ENCODE peak calls at places on chromosome 18, in five cellular contexts. K is A549, N is esophagus squamous epithelium, U is esophagus muscularis mucosa, G is IMR-90. S is an unnamed sample.

GRCh38 chr18:30280861-30281470 is 761.6 kb downstream of the DSC3 start:
- DNase-seq in G (peak), K (peak), N (no peak), U (no peak), S (no peak)

GRCh38 chr18:70380915-70381896 is 92.4 kb downstream of the SOCS6 start:
- DNase-seq in N (no peak), K (peak), G (no peak), U (no peak), S (no peak)

GRCh38 chr18:57430166-57430958 is 4.8 kb upstream of the ONECUT2 start:
- DNase-seq in U (no peak), K (no peak), G (no peak), N (no peak), S (no peak)

GRCh38 chr18:14747513-14748474 is at the start of gene ANKRD30B:
- DNase-seq in K (no peak), N (no peak), U (no peak), G (no peak), S (no peak)

GRCh38 chr18:27707201-27707600 is 469.7 kb downstream of the CDH2 start:
- DNase-seq in K (no peak), U (no peak), N (no peak), G (no peak), S (no peak)

GRCh38 chr18:73007195-73007934 is 139.6 kb upstream of the NETO1 start:
- DNase-seq in G (no peak), K (no peak), U (no peak), N (no peak), S (no peak)

GRCh38 chr18:73101977-73102376 is 234.2 kb upstream of the NETO1 start:
- DNase-seq in U (no peak), N (no peak), K (no peak), G (peak), S (no peak)

GRCh38 chr18:77422974-77423373 is 173.3 kb downstream of the GALR1 start:
- DNase-seq in G (no peak), U (no peak), N (no peak), K (peak), S (no peak)

GRCh38 chr18:22174341-22175148 is 5.2 kb downstream of the GATA6 start:
- DNase-seq in N (no peak), U (no peak), G (no peak), K (no peak), S (no peak)

GRCh38 chr18:8976606-8977005 is 125.9 kb upstream of the NDUFV2 start:
- DNase-seq in G (peak), K (no peak), U (no peak), N (no peak), S (no peak)

GRCh38 chr18:4640349-4641012 is 185.4 kb upstream of the DLGAP1 start:
- DNase-seq in K (no peak), G (no peak), U (no peak), N (no peak), S (no peak)

GRCh38 chr18:61544178-61544577 is 210.9 kb downstream of the CDH20 start:
- DNase-seq in K (no peak), G (no peak), N (no peak), U (no peak), S (no peak)

GRCh38 chr18:54358495-54358793 is 738 bp downstream of the C18orf54 start:
- DNase-seq in G (peak), U (no peak), N (no peak), K (no peak), S (no peak)

GRCh38 chr18:43869451-43870008 is 592.2 kb upstream of the SYT4 start:
- DNase-seq in K (no peak), U (no peak), G (peak), N (no peak), S (no peak)

GRCh38 chr18:21557607-21558253 is 42.8 kb downstream of the ESCO1 start:
- DNase-seq in N (no peak), G (no peak), K (no peak), U (no peak), S (no peak)

GRCh38 chr18:31679133-31679731 is 5.1 kb downstream of the B4GALT6 start:
- DNase-seq in U (no peak), G (peak), N (no peak), K (peak), S (no peak)

GRCh38 chr18:63299837-63300787 is 19.5 kb downstream of the BCL2 start:
- DNase-seq in U (no peak), N (no peak), K (no peak), G (peak), S (no peak)

GRCh38 chr18:58512648-58513338 is 116.1 kb downstream of the ALPK2 start:
- DNase-seq in U (no peak), G (no peak), K (no peak), N (no peak), S (no peak)

GRCh38 chr18:58514773-58515172 is 114.1 kb downstream of the ALPK2 start:
- DNase-seq in G (no peak), N (no peak), K (no peak), U (no peak), S (no peak)

GRCh38 chr18:58513615-58514014 is 115.3 kb downstream of the ALPK2 start:
- DNase-seq in N (no peak), G (no peak), K (no peak), U (no peak), S (no peak)

GRCh38 chr18:58516514-58517285 is 112.2 kb downstream of the ALPK2 start:
- DNase-seq in G (no peak), N (no peak), K (no peak), U (no peak), S (no peak)

GRCh38 chr18:58515175-58515574 is 113.7 kb downstream of the ALPK2 start:
- DNase-seq in K (no peak), U (no peak), G (no peak), N (no peak), S (no peak)
- TF ChIP-seq POLR2A in K (no peak), U (no peak), G (no peak), N (no peak), S (no peak)

DNA sequence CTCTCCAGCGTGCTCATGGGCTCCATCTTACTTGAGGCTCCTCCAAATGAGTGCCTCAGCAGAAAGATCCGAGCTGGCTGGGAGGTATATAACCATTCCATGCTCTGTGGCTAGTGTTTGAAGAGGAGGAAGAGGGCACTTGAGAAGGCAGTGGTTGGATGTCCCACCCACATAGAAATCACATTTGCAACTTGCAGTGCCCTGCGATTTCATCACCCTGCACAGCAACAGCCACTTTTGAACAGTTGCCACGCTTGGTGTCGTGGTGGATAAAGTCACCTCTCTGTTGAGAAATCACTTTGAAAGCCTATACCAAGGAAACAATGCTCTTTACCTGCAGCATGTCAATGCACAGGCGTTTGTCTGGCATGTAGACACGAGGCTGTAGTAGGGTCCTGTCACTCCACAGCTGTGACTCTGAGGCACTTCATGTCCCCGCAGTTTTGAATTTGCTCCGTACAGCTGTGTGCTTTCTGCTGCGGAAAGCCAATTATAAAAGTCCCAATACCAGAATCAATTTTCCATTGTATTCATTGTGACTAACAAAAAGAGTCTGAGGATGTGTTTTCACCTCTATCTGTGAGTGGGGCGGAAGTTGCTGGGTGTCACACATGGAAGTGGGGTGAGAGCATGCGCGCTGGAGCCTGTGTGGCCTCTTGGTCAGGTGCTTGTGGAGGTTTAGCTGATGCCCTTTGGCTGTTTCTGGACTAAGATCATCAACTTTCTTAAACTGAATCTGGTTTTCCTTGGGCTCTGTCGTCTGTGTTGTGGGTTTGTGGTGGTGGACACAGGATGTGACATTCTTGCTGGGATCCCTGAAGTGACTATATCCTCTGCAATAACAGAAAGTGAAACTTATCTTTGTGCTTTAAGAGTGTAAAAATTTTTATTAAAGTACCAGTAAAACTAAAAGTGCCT is 2.8 kb downstream of the CNDP2 start:
- DNase-seq in U (no peak), N (peak), G (no peak), K (no peak), S (no peak)
- TF ChIP-seq POLR2A in U (no peak), N (no peak), G (no peak), K (no peak), S (no peak)

GRCh38 chr18:79519751-79520472 is 124.2 kb downstream of the NFATC1 start:
- DNase-seq in N (no peak), G (peak), K (no peak), U (no peak), S (peak)
- TF ChIP-seq POLR2A in N (no peak), G (no peak), K (no peak), U (no peak), S (no peak)

DNA sequence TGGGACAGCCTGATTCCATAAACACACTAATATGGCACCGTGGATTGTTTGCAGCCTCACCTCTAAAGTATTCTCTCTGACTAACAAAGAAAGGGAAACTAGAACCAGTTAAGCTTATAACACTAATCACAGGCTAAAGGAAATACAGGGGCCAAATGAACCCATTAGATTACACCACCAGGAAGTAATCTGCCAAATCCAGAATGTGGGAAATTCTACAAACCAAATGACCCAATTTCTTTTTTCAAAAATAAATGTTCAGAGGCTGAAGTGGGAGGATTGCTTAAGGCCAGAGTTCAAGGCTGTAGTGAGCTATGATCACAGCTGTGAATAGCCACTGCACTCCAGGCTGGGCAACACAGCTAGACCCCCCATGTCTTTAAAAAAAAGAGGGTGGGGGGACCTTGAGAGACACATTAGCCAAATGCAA is 1.5 kb upstream of the MPPE1 start:
- DNase-seq in N (no peak), U (no peak), K (no peak), G (peak), S (no peak)
- TF ChIP-seq POLR2A in N (no peak), U (no peak), K (no peak), G (no peak), S (no peak)

GRCh38 chr18:7417742-7418141 is 149.4 kb upstream of the PTPRM start:
- DNase-seq in G (no peak), U (no peak), N (no peak), K (peak), S (no peak)

GRCh38 chr18:7414459-7414858 is 152.7 kb upstream of the PTPRM start:
- DNase-seq in K (no peak), G (no peak), N (no peak), U (no peak), S (no peak)

GRCh38 chr18:7413906-7414305 is 153.2 kb upstream of the PTPRM start:
- DNase-seq in G (no peak), U (no peak), N (no peak), K (no peak), S (no peak)

DNA sequence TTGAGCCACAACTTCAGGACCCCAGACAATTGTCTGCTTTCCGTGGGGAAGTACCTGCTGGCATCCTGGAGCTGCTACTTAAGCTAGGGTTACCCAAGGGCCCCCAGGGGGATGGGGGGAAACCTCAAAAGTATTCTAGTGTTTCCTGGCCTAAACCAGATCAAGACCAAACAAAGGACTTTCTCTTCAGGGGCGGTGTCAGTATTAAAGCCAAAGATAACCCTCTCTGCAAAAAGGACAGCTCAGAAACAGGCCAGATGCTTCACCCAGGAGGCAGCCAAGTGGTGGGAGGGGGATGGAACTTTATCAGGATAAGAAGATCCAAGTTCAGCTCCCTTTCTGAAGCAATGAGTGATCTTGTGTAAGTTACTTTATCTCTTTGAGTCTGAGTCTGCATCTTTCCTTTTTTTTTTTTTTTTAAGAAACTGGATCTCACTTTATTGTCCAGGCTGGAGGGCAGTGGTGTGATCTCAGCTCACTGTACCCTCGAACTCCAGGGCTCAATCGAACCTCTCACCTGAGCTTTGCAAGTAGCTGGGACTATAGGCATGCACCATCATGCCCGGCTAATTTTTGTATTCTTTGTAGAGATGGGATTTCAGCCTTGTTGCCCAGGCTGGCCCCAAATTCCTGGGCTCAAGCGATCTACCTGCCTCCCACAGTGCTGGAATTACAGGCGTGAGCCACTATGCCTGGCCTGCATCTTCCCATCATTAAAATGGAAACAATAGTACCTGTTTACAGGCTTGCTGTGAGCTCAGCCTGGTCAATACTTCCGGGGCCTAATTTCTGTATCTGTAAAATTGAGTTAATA is 151.8 kb upstream of the PTPRM start:
- DNase-seq in K (no peak), U (no peak), G (no peak), N (no peak), S (no peak)
- TF ChIP-seq POLR2A in K (no peak), U (no peak), G (no peak), N (no peak), S (no peak)

GRCh38 chr18:3599861-3600260 is 149.9 kb downstream of the TGIF1 start:
- DNase-seq in G (no peak), K (no peak), N (no peak), U (no peak), S (no peak)

GRCh38 chr18:3604260-3604625 is 154.3 kb downstream of the TGIF1 start:
- DNase-seq in G (no peak), N (no peak), U (no peak), K (no peak), S (no peak)

GRCh38 chr18:3605562-3606443 is 155.8 kb downstream of the TGIF1 start:
- DNase-seq in U (no peak), G (peak), K (no peak), N (no peak), S (no peak)

GRCh38 chr18:3604626-3605408 is 154.8 kb downstream of the TGIF1 start:
- DNase-seq in G (peak), K (peak), N (no peak), U (no peak), S (no peak)

DNA sequence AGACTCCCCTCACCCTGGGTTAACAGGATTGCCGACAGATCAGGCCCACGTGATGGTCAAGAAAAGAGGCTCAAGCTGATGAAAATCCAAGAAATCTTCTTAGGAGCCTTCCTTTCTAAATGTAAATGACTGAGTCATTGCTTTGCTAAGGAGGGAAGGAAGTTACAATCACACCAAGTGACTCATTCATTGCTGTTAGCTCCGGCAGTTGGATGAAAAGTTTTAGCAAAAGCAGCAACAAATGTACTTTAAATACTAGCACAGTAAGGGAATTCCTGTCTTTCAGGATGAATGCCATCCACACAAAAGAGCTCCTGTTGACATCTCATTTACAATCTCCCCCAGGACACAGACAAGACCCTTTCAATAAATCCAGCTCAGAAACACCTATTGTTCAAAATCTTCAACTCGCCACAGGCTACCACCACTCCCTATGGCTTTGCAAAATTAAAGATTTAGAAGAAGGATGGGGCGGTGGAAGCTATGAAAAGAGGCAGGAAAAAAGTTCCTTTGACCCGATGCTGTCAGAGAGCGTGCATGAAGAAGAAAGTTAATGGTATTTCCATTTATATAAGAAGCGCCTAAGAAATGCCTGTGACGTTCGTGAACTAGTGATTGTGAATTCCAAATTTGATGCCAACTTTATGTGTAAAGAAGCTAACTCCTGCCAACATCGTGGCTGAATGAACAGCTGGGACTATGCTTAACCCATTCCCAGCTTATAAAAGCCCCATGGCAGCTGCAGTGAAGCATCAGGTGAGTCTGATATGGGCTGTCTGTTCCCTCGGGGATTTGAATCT is 153.7 kb downstream of the TGIF1 start:
- DNase-seq in G (peak), U (no peak), N (no peak), K (peak), S (no peak)
- TF ChIP-seq POLR2A in G (peak), U (no peak), N (no peak), K (peak), S (no peak)

GRCh38 chr18:23259701-23260661 is 124.7 kb downstream of the CABLES1 start:
- DNase-seq in U (no peak), G (peak), N (no peak), K (no peak), S (no peak)
- TF ChIP-seq POLR2A in U (no peak), G (no peak), N (no peak), K (no peak), S (no peak)

GRCh38 chr18:26090130-26091046 is at the start of gene SS18:
- DNase-seq in G (peak), K (peak), N (peak), U (peak), S (peak)
- TF ChIP-seq POLR2A in G (peak), K (peak), N (no peak), U (peak), S (no peak)

DNA sequence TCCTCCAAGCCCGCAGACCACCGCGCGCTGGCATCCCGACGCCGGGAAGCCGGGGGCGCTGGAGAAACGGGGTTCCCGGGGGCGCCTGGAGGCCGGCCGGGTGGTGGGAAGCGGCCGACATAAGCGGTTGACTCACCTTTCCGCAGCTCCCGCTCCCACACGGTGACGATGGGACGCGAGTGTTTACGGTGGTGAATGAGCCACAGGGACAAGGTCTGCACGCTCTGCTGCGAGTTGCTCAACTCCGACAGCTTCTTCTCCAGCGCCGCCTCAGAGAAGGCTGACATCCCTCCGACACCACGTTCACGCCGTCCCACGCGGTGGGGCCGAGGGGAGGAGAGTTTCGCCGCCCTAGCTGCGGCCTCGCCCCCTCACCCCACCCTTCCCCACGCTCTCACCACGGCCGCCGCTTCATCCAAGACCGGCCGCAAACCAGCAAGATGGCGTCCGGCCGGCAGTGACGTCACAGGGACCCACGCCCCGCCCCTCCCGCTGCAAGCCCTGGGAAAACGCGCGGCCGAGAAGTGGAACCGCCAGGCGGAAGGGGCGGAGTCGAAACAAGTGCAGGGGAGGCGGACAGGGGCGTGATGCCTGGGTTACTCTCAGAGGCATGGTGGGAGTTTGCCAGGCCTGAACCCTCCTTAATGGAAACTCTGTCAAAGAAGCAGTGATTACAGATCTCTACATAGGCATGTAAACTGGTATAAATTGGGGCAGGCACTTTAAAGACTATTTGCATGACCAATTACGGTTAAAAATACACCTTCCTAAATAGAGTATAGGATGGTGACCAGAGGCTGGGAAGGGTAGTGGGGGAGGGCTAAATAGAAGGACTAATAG is at the start of gene RPRD1A:
- DNase-seq in U (peak), G (peak), N (peak), K (peak), S (peak)
- TF ChIP-seq POLR2A in U (peak), G (peak), N (no peak), K (peak), S (no peak)

GRCh38 chr18:59902993-59903610 is 3.3 kb downstream of the PMAIP1 start:
- DNase-seq in N (no peak), U (no peak), G (no peak), K (no peak), S (no peak)

GRCh38 chr18:59900222-59901128 is 679 bp downstream of the PMAIP1 start:
- DNase-seq in U (no peak), G (peak), K (peak), N (no peak), S (no peak)

GRCh38 chr18:59904051-59904601 is 4.3 kb downstream of the PMAIP1 start:
- DNase-seq in G (peak), K (no peak), U (no peak), N (no peak), S (no peak)

GRCh38 chr18:59899298-59900221 is at the start of gene PMAIP1:
- DNase-seq in U (peak), K (peak), N (peak), G (peak), S (no peak)

GRCh38 chr18:59902180-59902992 is 2.6 kb downstream of the PMAIP1 start:
- DNase-seq in N (no peak), G (peak), U (no peak), K (no peak), S (no peak)
- TF ChIP-seq POLR2A in N (no peak), G (no peak), U (no peak), K (no peak), S (no peak)

S was measured in vagina.